ENCODE peak calls at places on chromosomes 5 and 9, in five cellular contexts. One of them, this sample, is unnamed. For H3K9me3, the result is how much of the 10 kb centered on the place peaks cover.

GRCh38 chr5:41793156-41793770 is 77.0 kb downstream of the OXCT1 start:
- DNase-seq in aorta: no peak
- DNase-seq in effector memory CD4-positive, alpha-beta T cell: no peak
- DNase-seq in HAP-1: peak
- DNase-seq in mucosa of descending colon: no peak
- DNase-seq in this sample: no peak

GRCh38 chr5:124963236-124963929 is 216.9 kb upstream of the ZNF608 start:
- DNase-seq in aorta: no peak
- DNase-seq in effector memory CD4-positive, alpha-beta T cell: no peak
- DNase-seq in HAP-1: peak
- DNase-seq in mucosa of descending colon: no peak
- DNase-seq in this sample: no peak

GRCh38 chr5:1105350-1106265 is 6.3 kb downstream of the SLC12A7 start:
- DNase-seq in aorta: no peak
- DNase-seq in effector memory CD4-positive, alpha-beta T cell: peak
- DNase-seq in HAP-1: no peak
- DNase-seq in mucosa of descending colon: peak
- DNase-seq in this sample: peak

GRCh38 chr5:75072066-75072465 is 19.7 kb upstream of the GCNT4 start:
- DNase-seq in aorta: no peak
- DNase-seq in effector memory CD4-positive, alpha-beta T cell: no peak
- DNase-seq in HAP-1: no peak
- DNase-seq in mucosa of descending colon: no peak
- DNase-seq in this sample: no peak

GRCh38 chr9:35972093-35972492 is 14.1 kb upstream of the OR2S2 start:
- DNase-seq in aorta: no peak
- DNase-seq in effector memory CD4-positive, alpha-beta T cell: no peak
- DNase-seq in HAP-1: no peak
- DNase-seq in mucosa of descending colon: no peak
- DNase-seq in this sample: no peak

GRCh38 chr9:27194401-27195091 is 85.5 kb downstream of the TEK start:
- DNase-seq in aorta: peak
- DNase-seq in effector memory CD4-positive, alpha-beta T cell: no peak
- DNase-seq in HAP-1: no peak
- DNase-seq in mucosa of descending colon: no peak
- DNase-seq in this sample: no peak

GRCh38 chr9:77440057-77440456 is 208.1 kb downstream of the GNA14 start:
- DNase-seq in aorta: no peak
- DNase-seq in effector memory CD4-positive, alpha-beta T cell: no peak
- DNase-seq in HAP-1: no peak
- DNase-seq in mucosa of descending colon: no peak
- DNase-seq in this sample: no peak

GRCh38 chr5:151427258-151427657 is 20.1 kb upstream of the SLC36A1 start:
- DNase-seq in aorta: no peak
- DNase-seq in effector memory CD4-positive, alpha-beta T cell: no peak
- DNase-seq in HAP-1: no peak
- DNase-seq in mucosa of descending colon: no peak
- DNase-seq in this sample: no peak

GRCh38 chr9:97990259-97990658 is 7.1 kb downstream of the ANP32B start:
- DNase-seq in aorta: no peak
- DNase-seq in effector memory CD4-positive, alpha-beta T cell: no peak
- DNase-seq in HAP-1: no peak
- DNase-seq in mucosa of descending colon: no peak
- DNase-seq in this sample: no peak

GRCh38 chr9:121963542-121963995 is 129.5 kb downstream of the TTLL11 start:
- DNase-seq in aorta: no peak
- DNase-seq in effector memory CD4-positive, alpha-beta T cell: no peak
- DNase-seq in HAP-1: no peak
- DNase-seq in mucosa of descending colon: no peak
- DNase-seq in this sample: no peak

GRCh38 chr9:3088166-3088702 is 244.3 kb upstream of the PUM3 start:
- DNase-seq in aorta: no peak
- DNase-seq in effector memory CD4-positive, alpha-beta T cell: no peak
- DNase-seq in HAP-1: no peak
- DNase-seq in mucosa of descending colon: no peak
- DNase-seq in this sample: no peak

GRCh38 chr9:19161257-19162025 is 34.1 kb upstream of the PLIN2 start:
- DNase-seq in aorta: no peak
- DNase-seq in effector memory CD4-positive, alpha-beta T cell: peak
- DNase-seq in HAP-1: peak
- DNase-seq in mucosa of descending colon: no peak
- DNase-seq in this sample: no peak

GRCh38 chr5:16776611-16777251 is 159.4 kb downstream of the MYO10 start:
- DNase-seq in aorta: no peak
- DNase-seq in effector memory CD4-positive, alpha-beta T cell: no peak
- DNase-seq in HAP-1: peak
- DNase-seq in mucosa of descending colon: no peak
- DNase-seq in this sample: no peak

GRCh38 chr5:150542933-150543445 is 35.1 kb downstream of the NDST1 start:
- DNase-seq in aorta: peak
- DNase-seq in effector memory CD4-positive, alpha-beta T cell: no peak
- DNase-seq in HAP-1: no peak
- DNase-seq in mucosa of descending colon: peak
- DNase-seq in this sample: no peak

GRCh38 chr9:75185585-75186170 is 97.4 kb downstream of the OSTF1 start:
- DNase-seq in aorta: peak
- DNase-seq in effector memory CD4-positive, alpha-beta T cell: peak
- DNase-seq in HAP-1: peak
- DNase-seq in mucosa of descending colon: peak
- DNase-seq in this sample: peak

GRCh38 chr9:91865041-91865440 is 85.0 kb downstream of the ROR2 start:
- DNase-seq in aorta: no peak
- DNase-seq in effector memory CD4-positive, alpha-beta T cell: no peak
- DNase-seq in HAP-1: peak
- DNase-seq in mucosa of descending colon: no peak
- DNase-seq in this sample: no peak

GRCh38 chr5:94243612-94244011 is 374.8 kb downstream of the KIAA0825 start:
- DNase-seq in aorta: no peak
- DNase-seq in effector memory CD4-positive, alpha-beta T cell: no peak
- DNase-seq in HAP-1: no peak
- DNase-seq in mucosa of descending colon: no peak
- DNase-seq in this sample: no peak

GRCh38 chr5:62956597-62956996 is 378.0 kb downstream of the LRRC70 start:
- DNase-seq in aorta: no peak
- DNase-seq in effector memory CD4-positive, alpha-beta T cell: no peak
- DNase-seq in HAP-1: no peak
- DNase-seq in mucosa of descending colon: no peak
- DNase-seq in this sample: no peak

GRCh38 chr5:62964428-62964827 is 385.8 kb downstream of the LRRC70 start:
- DNase-seq in aorta: no peak
- DNase-seq in effector memory CD4-positive, alpha-beta T cell: no peak
- DNase-seq in HAP-1: no peak
- DNase-seq in mucosa of descending colon: no peak
- DNase-seq in this sample: no peak

GRCh38 chr5:62960781-62961180 is 382.2 kb downstream of the LRRC70 start:
- DNase-seq in aorta: no peak
- DNase-seq in effector memory CD4-positive, alpha-beta T cell: no peak
- DNase-seq in HAP-1: no peak
- DNase-seq in mucosa of descending colon: no peak
- DNase-seq in this sample: no peak
- H3K9me3 ChIP-seq in aorta: under half
- H3K9me3 ChIP-seq in effector memory CD4-positive, alpha-beta T cell: under half
- H3K9me3 ChIP-seq in HAP-1: under half
- H3K9me3 ChIP-seq in mucosa of descending colon: under half
- H3K9me3 ChIP-seq in this sample: under half

DNA sequence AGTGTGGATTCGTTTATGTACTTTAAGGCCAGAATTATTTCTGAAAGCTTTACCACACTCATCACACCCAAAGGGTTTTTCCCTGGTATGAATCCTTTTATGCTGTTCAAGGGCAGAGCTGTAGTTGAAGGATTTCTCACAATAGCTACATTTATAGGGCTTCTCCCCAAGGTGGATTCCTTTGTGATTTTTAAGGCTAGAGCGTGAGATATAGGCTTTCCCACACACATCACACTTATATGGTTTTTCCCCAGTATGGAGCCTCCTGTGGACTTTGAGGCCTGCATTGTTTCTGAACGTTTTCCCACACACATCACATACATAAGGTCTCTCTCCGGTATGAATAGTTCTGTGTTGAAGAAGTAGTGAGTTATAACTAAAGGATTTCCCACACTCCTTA is 11.2 kb downstream of the ZFP62 start:
- DNase-seq in aorta: no peak
- DNase-seq in effector memory CD4-positive, alpha-beta T cell: no peak
- DNase-seq in HAP-1: no peak
- DNase-seq in mucosa of descending colon: no peak
- DNase-seq in this sample: no peak
- H3K9me3 ChIP-seq in aorta: under half
- H3K9me3 ChIP-seq in effector memory CD4-positive, alpha-beta T cell: under half
- H3K9me3 ChIP-seq in HAP-1: under half
- H3K9me3 ChIP-seq in mucosa of descending colon: under half
- H3K9me3 ChIP-seq in this sample: under half

DNA sequence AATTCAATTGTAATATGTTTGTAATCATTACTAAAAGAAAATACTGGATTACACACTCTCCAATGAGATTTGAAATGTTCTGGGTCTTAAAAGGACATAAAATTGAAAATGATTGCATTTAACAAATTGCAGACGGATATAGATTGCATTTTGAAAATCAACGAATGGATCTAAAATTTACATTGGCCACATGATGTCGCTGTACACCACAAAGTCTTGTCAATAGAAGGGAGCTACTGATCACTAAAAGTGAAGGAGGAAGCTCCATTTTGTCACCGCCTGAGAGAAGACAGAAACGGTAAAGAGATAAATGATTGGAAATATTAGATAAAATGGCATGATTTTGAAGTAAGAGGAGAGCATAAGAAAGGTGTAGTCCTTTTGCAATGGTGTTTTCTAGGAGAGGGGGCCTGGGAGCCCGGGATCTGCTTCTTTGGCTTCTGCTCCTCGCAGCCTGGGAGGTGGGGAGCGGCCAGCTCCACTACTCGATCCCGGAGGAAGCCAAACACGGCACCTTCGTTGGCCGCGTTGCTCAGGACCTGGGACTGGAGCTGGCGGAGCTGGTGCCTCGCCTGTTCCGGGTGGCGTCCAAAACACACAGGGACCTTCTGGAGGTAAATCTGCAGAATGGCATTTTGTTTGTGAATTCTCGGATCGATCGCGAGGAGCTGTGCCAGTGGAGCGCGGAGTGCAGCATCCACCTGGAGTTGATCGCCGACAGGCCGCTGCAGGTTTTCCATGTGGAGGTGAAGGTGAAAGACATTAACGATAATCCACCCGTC is at the start of gene PCDHA1:
- DNase-seq in aorta: no peak
- DNase-seq in effector memory CD4-positive, alpha-beta T cell: no peak
- DNase-seq in HAP-1: peak
- DNase-seq in mucosa of descending colon: no peak
- DNase-seq in this sample: no peak
- H3K9me3 ChIP-seq in aorta: under half
- H3K9me3 ChIP-seq in effector memory CD4-positive, alpha-beta T cell: under half
- H3K9me3 ChIP-seq in HAP-1: under half
- H3K9me3 ChIP-seq in mucosa of descending colon: half or more
- H3K9me3 ChIP-seq in this sample: under half

DNA sequence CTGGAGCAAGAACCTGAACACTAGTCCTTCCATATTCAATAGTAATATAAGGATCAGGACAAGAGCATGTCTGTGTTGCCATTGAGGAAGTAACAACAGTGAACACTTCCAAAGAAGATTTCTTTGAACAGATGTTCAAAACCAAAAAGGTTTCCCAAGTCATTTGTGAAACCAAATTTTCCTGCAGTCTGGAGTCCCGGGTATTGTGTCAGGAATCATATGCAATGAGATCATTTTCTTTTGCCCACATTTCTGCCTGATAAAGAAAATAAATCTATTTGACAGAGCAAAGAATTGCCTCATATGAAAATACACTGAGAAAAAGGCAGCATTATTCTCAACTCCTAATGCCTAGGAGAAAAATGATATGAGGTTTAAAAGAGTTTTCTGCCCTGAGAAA is 151.7 kb downstream of the SNX18 start:
- DNase-seq in aorta: no peak
- DNase-seq in effector memory CD4-positive, alpha-beta T cell: no peak
- DNase-seq in HAP-1: no peak
- DNase-seq in mucosa of descending colon: no peak
- DNase-seq in this sample: no peak
- H3K9me3 ChIP-seq in aorta: under half
- H3K9me3 ChIP-seq in effector memory CD4-positive, alpha-beta T cell: under half
- H3K9me3 ChIP-seq in HAP-1: under half
- H3K9me3 ChIP-seq in mucosa of descending colon: under half
- H3K9me3 ChIP-seq in this sample: under half

This sample was measured in T-helper 17 cell.